ENCODE peak calls at places on chromosomes 11 and 22, in six cellular contexts. One of them, this sample, is unnamed.

GRCh38 chr22:46528121-46528610 is 9.3 kb downstream of the CELSR1 start:
- DNase-seq in stimulated activated CD4-positive, alpha-beta T cell treated with anti-CD3 and anti-CD28 coated beads, Interleukin-1b, Interleukin-23, amount 100 ng/mL, for 48 hours: no peak
- DNase-seq in pulmonary artery endothelial cell: no peak
- DNase-seq in mucosa of gallbladder: no peak
- DNase-seq in activated CD4-positive, alpha-beta T cell treated with anti-CD3 and anti-CD28 coated beads, Interleukin-2, amount 10 ng/mL, durations not matched to agents 7 days and 5 days: no peak
- DNase-seq in NCI-H2029 treated with DMSO at 0.1 percent for 48 hours: peak; percentile 49
- DNase-seq in this sample: no peak

GRCh38 chr11:71240865-71241691 is 11.3 kb downstream of the SHANK2 start:
- DNase-seq in NCI-H2029 treated with DMSO at 0.1 percent for 48 hours: no peak
- DNase-seq in pulmonary artery endothelial cell: no peak
- DNase-seq in stimulated activated CD4-positive, alpha-beta T cell treated with anti-CD3 and anti-CD28 coated beads, Interleukin-1b, Interleukin-23, amount 100 ng/mL, for 48 hours: no peak
- DNase-seq in activated CD4-positive, alpha-beta T cell treated with anti-CD3 and anti-CD28 coated beads, Interleukin-2, amount 10 ng/mL, durations not matched to agents 7 days and 5 days: no peak
- DNase-seq in mucosa of gallbladder: peak; percentile 50
- DNase-seq in this sample: peak; percentile 50

GRCh38 chr22:37552560-37553163 is 7.6 kb upstream of the CDC42EP1 start:
- DNase-seq in stimulated activated CD4-positive, alpha-beta T cell treated with anti-CD3 and anti-CD28 coated beads, Interleukin-1b, Interleukin-23, amount 100 ng/mL, for 48 hours: no peak
- DNase-seq in activated CD4-positive, alpha-beta T cell treated with anti-CD3 and anti-CD28 coated beads, Interleukin-2, amount 10 ng/mL, durations not matched to agents 7 days and 5 days: no peak
- DNase-seq in pulmonary artery endothelial cell: no peak
- DNase-seq in mucosa of gallbladder: no peak
- DNase-seq in NCI-H2029 treated with DMSO at 0.1 percent for 48 hours: no peak
- DNase-seq in this sample: no peak

GRCh38 chr22:46273432-46274148 is 5.8 kb downstream of the TTC38 start:
- DNase-seq in mucosa of gallbladder: no peak
- DNase-seq in pulmonary artery endothelial cell: no peak
- DNase-seq in NCI-H2029 treated with DMSO at 0.1 percent for 48 hours: no peak
- DNase-seq in stimulated activated CD4-positive, alpha-beta T cell treated with anti-CD3 and anti-CD28 coated beads, Interleukin-1b, Interleukin-23, amount 100 ng/mL, for 48 hours: no peak
- DNase-seq in activated CD4-positive, alpha-beta T cell treated with anti-CD3 and anti-CD28 coated beads, Interleukin-2, amount 10 ng/mL, durations not matched to agents 7 days and 5 days: no peak
- DNase-seq in this sample: no peak

GRCh38 chr11:133659542-133660201 is 127.4 kb upstream of the OPCML start:
- DNase-seq in NCI-H2029 treated with DMSO at 0.1 percent for 48 hours: no peak
- DNase-seq in pulmonary artery endothelial cell: no peak
- DNase-seq in stimulated activated CD4-positive, alpha-beta T cell treated with anti-CD3 and anti-CD28 coated beads, Interleukin-1b, Interleukin-23, amount 100 ng/mL, for 48 hours: no peak
- DNase-seq in activated CD4-positive, alpha-beta T cell treated with anti-CD3 and anti-CD28 coated beads, Interleukin-2, amount 10 ng/mL, durations not matched to agents 7 days and 5 days: no peak
- DNase-seq in mucosa of gallbladder: no peak
- DNase-seq in this sample: no peak

GRCh38 chr11:67644042-67644441 is 4.5 kb upstream of the TBX10 start:
- DNase-seq in activated CD4-positive, alpha-beta T cell treated with anti-CD3 and anti-CD28 coated beads, Interleukin-2, amount 10 ng/mL, durations not matched to agents 7 days and 5 days: no peak
- DNase-seq in mucosa of gallbladder: no peak
- DNase-seq in NCI-H2029 treated with DMSO at 0.1 percent for 48 hours: no peak
- DNase-seq in pulmonary artery endothelial cell: no peak
- DNase-seq in stimulated activated CD4-positive, alpha-beta T cell treated with anti-CD3 and anti-CD28 coated beads, Interleukin-1b, Interleukin-23, amount 100 ng/mL, for 48 hours: no peak
- DNase-seq in this sample: no peak

GRCh38 chr11:65077466-65077865 is 6.4 kb downstream of the CDCA5 start:
- DNase-seq in mucosa of gallbladder: no peak
- DNase-seq in pulmonary artery endothelial cell: no peak
- DNase-seq in stimulated activated CD4-positive, alpha-beta T cell treated with anti-CD3 and anti-CD28 coated beads, Interleukin-1b, Interleukin-23, amount 100 ng/mL, for 48 hours: no peak
- DNase-seq in NCI-H2029 treated with DMSO at 0.1 percent for 48 hours: no peak
- DNase-seq in activated CD4-positive, alpha-beta T cell treated with anti-CD3 and anti-CD28 coated beads, Interleukin-2, amount 10 ng/mL, durations not matched to agents 7 days and 5 days: no peak
- DNase-seq in this sample: no peak

GRCh38 chr11:72676874-72677341 is 2.7 kb upstream of the PDE2A start:
- DNase-seq in NCI-H2029 treated with DMSO at 0.1 percent for 48 hours: no peak
- DNase-seq in activated CD4-positive, alpha-beta T cell treated with anti-CD3 and anti-CD28 coated beads, Interleukin-2, amount 10 ng/mL, durations not matched to agents 7 days and 5 days: peak; percentile 78
- DNase-seq in mucosa of gallbladder: peak; percentile 65
- DNase-seq in pulmonary artery endothelial cell: no peak
- DNase-seq in stimulated activated CD4-positive, alpha-beta T cell treated with anti-CD3 and anti-CD28 coated beads, Interleukin-1b, Interleukin-23, amount 100 ng/mL, for 48 hours: peak; percentile 67
- DNase-seq in this sample: no peak

GRCh38 chr11:118929496-118930151 is 3.9 kb upstream of the BCL9L start:
- DNase-seq in pulmonary artery endothelial cell: no peak
- DNase-seq in NCI-H2029 treated with DMSO at 0.1 percent for 48 hours: peak; percentile 61
- DNase-seq in activated CD4-positive, alpha-beta T cell treated with anti-CD3 and anti-CD28 coated beads, Interleukin-2, amount 10 ng/mL, durations not matched to agents 7 days and 5 days: peak; percentile 90
- DNase-seq in stimulated activated CD4-positive, alpha-beta T cell treated with anti-CD3 and anti-CD28 coated beads, Interleukin-1b, Interleukin-23, amount 100 ng/mL, for 48 hours: peak; percentile 81
- DNase-seq in mucosa of gallbladder: peak; percentile 88
- DNase-seq in this sample: no peak

GRCh38 chr22:36376265-36376664 is 11.5 kb downstream of the MYH9 start:
- DNase-seq in mucosa of gallbladder: no peak
- DNase-seq in NCI-H2029 treated with DMSO at 0.1 percent for 48 hours: no peak
- DNase-seq in activated CD4-positive, alpha-beta T cell treated with anti-CD3 and anti-CD28 coated beads, Interleukin-2, amount 10 ng/mL, durations not matched to agents 7 days and 5 days: no peak
- DNase-seq in pulmonary artery endothelial cell: no peak
- DNase-seq in stimulated activated CD4-positive, alpha-beta T cell treated with anti-CD3 and anti-CD28 coated beads, Interleukin-1b, Interleukin-23, amount 100 ng/mL, for 48 hours: no peak
- DNase-seq in this sample: no peak

GRCh38 chr11:10480760-10481159 is 25.7 kb downstream of the AMPD3 start:
- DNase-seq in activated CD4-positive, alpha-beta T cell treated with anti-CD3 and anti-CD28 coated beads, Interleukin-2, amount 10 ng/mL, durations not matched to agents 7 days and 5 days: no peak
- DNase-seq in stimulated activated CD4-positive, alpha-beta T cell treated with anti-CD3 and anti-CD28 coated beads, Interleukin-1b, Interleukin-23, amount 100 ng/mL, for 48 hours: no peak
- DNase-seq in NCI-H2029 treated with DMSO at 0.1 percent for 48 hours: no peak
- DNase-seq in pulmonary artery endothelial cell: no peak
- DNase-seq in mucosa of gallbladder: no peak
- DNase-seq in this sample: no peak

GRCh38 chr11:19827399-19828135 is 114.9 kb downstream of the NAV2 start:
- DNase-seq in stimulated activated CD4-positive, alpha-beta T cell treated with anti-CD3 and anti-CD28 coated beads, Interleukin-1b, Interleukin-23, amount 100 ng/mL, for 48 hours: no peak
- DNase-seq in pulmonary artery endothelial cell: no peak
- DNase-seq in mucosa of gallbladder: no peak
- DNase-seq in NCI-H2029 treated with DMSO at 0.1 percent for 48 hours: no peak
- DNase-seq in activated CD4-positive, alpha-beta T cell treated with anti-CD3 and anti-CD28 coated beads, Interleukin-2, amount 10 ng/mL, durations not matched to agents 7 days and 5 days: no peak
- DNase-seq in this sample: no peak

GRCh38 chr11:92501346-92501745 is 276.7 kb downstream of the FAT3 start:
- DNase-seq in mucosa of gallbladder: no peak
- DNase-seq in pulmonary artery endothelial cell: no peak
- DNase-seq in stimulated activated CD4-positive, alpha-beta T cell treated with anti-CD3 and anti-CD28 coated beads, Interleukin-1b, Interleukin-23, amount 100 ng/mL, for 48 hours: no peak
- DNase-seq in NCI-H2029 treated with DMSO at 0.1 percent for 48 hours: no peak
- DNase-seq in activated CD4-positive, alpha-beta T cell treated with anti-CD3 and anti-CD28 coated beads, Interleukin-2, amount 10 ng/mL, durations not matched to agents 7 days and 5 days: no peak
- DNase-seq in this sample: no peak

GRCh38 chr11:548700-549603 is 11.6 kb downstream of the LMNTD2 start:
- DNase-seq in mucosa of gallbladder: no peak
- DNase-seq in pulmonary artery endothelial cell: no peak
- DNase-seq in NCI-H2029 treated with DMSO at 0.1 percent for 48 hours: no peak
- DNase-seq in stimulated activated CD4-positive, alpha-beta T cell treated with anti-CD3 and anti-CD28 coated beads, Interleukin-1b, Interleukin-23, amount 100 ng/mL, for 48 hours: no peak
- DNase-seq in activated CD4-positive, alpha-beta T cell treated with anti-CD3 and anti-CD28 coated beads, Interleukin-2, amount 10 ng/mL, durations not matched to agents 7 days and 5 days: no peak
- DNase-seq in this sample: no peak

GRCh38 chr11:113729456-113729855 is 23.3 kb upstream of the TMPRSS5 start:
- DNase-seq in NCI-H2029 treated with DMSO at 0.1 percent for 48 hours: no peak
- DNase-seq in mucosa of gallbladder: no peak
- DNase-seq in activated CD4-positive, alpha-beta T cell treated with anti-CD3 and anti-CD28 coated beads, Interleukin-2, amount 10 ng/mL, durations not matched to agents 7 days and 5 days: no peak
- DNase-seq in stimulated activated CD4-positive, alpha-beta T cell treated with anti-CD3 and anti-CD28 coated beads, Interleukin-1b, Interleukin-23, amount 100 ng/mL, for 48 hours: no peak
- DNase-seq in pulmonary artery endothelial cell: no peak
- DNase-seq in this sample: no peak

This sample was measured in brain pericyte.